ENCODE peak calls at places on chromosomes 4 and X, in eight cellular contexts. S, P, L, X, K, J, Q and O are unnamed samples.

GRCh38 chrX:135432881-135433521 is 11.3 kb downstream of the SMIM10L2A start:
- DNase-seq in J (no peak), L (no peak), X (no peak), P (no peak), Q (no peak), K (no peak), S (no peak), O (no peak)

GRCh38 chr4:157443537-157443936 is 223.0 kb downstream of the GRIA2 start:
- DNase-seq in X (no peak), Q (no peak), P (no peak), L (no peak), K (no peak), J (no peak), S (no peak), O (no peak)

GRCh38 chr4:41683321-41683720 is 65.2 kb downstream of the PHOX2B start:
- DNase-seq in P (no peak), Q (no peak), S (no peak), K (peak), J (no peak), X (no peak), L (no peak), O (no peak)

GRCh38 chrX:30865020-30865419 is 24.0 kb downstream of the TAB3 start:
- DNase-seq in J (no peak), K (peak), Q (no peak), L (no peak), P (no peak), X (peak), S (no peak), O (peak)

GRCh38 chrX:15500497-15500966 is at the start of gene BMX:
- DNase-seq in J (peak), Q (no peak), K (no peak), L (no peak), S (no peak), P (no peak), X (no peak), O (no peak)

GRCh38 chr4:26001413-26001812 is 87.4 kb downstream of the SMIM20 start:
- DNase-seq in S (no peak), X (no peak), J (no peak), P (no peak), L (no peak), Q (no peak), K (no peak), O (no peak)

GRCh38 chr4:124980276-124980752 is 267.8 kb upstream of the ANKRD50 start:
- DNase-seq in X (peak), K (peak), S (no peak), P (no peak), J (no peak), L (no peak), Q (no peak), O (no peak)

GRCh38 chr4:95835672-95836071 is 4.2 kb upstream of the PDHA2 start:
- DNase-seq in Q (no peak), X (peak), L (no peak), P (no peak), K (peak), S (no peak), J (peak), O (peak)

GRCh38 chr4:3270141-3270611 is 21.2 kb downstream of the MSANTD1 start:
- DNase-seq in P (no peak), K (no peak), L (no peak), Q (no peak), J (no peak), X (no peak), S (no peak), O (no peak)

GRCh38 chr4:55910140-55910539 is 38.6 kb upstream of the CEP135 start:
- DNase-seq in S (no peak), Q (no peak), K (peak), X (peak), L (no peak), P (no peak), J (no peak), O (no peak)

GRCh38 chr4:151649461-151649860 is 111.3 kb downstream of the GATB start:
- DNase-seq in Q (no peak), J (no peak), S (no peak), K (no peak), X (no peak), P (no peak), L (no peak), O (peak)

GRCh38 chr4:66475596-66475995 is 805.3 kb upstream of the EPHA5 start:
- DNase-seq in Q (no peak), P (no peak), K (peak), J (no peak), L (no peak), S (no peak), X (no peak), O (peak)

GRCh38 chrX:15675490-15675921 is 10.9 kb upstream of the CLTRN start:
- DNase-seq in K (peak), L (peak), J (no peak), X (peak), S (no peak), Q (peak), P (peak), O (no peak)